ENCODE peak calls at places on chromosomes 13 and 19, in ten cellular contexts. L is spleen; H is left ventricle myocardium inferior; Z is GM23338; S is fibroblast of pulmonary artery; T is cardiac muscle cell; X is neural progenitor cell; D is CD8-positive, alpha-beta T cell; Q is A549; A is tibial nerve. I is an unnamed sample.

GRCh38 chr19:18102916-18103542 is 5.5 kb downstream of the MAST3 start:
- DNase-seq in Q (no peak), X (no peak), S (no peak), D (no peak), L (no peak), T (no peak), Z (no peak), A (no peak), H (no peak), I (no peak)

GRCh38 chr13:38452656-38453055 is 103.0 kb downstream of the UFM1 start:
- DNase-seq in Q (no peak), S (no peak), X (no peak), D (no peak), H (no peak), Z (no peak), A (no peak), T (no peak), L (no peak), I (no peak)

GRCh38 chr13:35139591-35139990 is 197.5 kb downstream of the NBEA start:
- DNase-seq in Z (no peak), X (no peak), A (no peak), T (peak; percentile 66), Q (no peak), D (no peak), H (no peak), L (no peak), S (peak; percentile 77), I (peak; percentile 50)

GRCh38 chr13:50072676-50073075 is 57.4 kb downstream of the KCNRG start:
- DNase-seq in S (no peak), Z (no peak), T (no peak), X (no peak), D (no peak), A (no peak), H (no peak), L (no peak), Q (no peak), I (no peak)

GRCh38 chr13:48478401-48478800 is 54.5 kb downstream of the RCBTB2 start:
- DNase-seq in L (no peak), Z (no peak), D (no peak), T (no peak), Q (no peak), A (no peak), X (no peak), H (no peak), S (no peak), I (peak; percentile 58)

GRCh38 chr19:3463959-3464796 is 16.1 kb downstream of the SMIM24 start:
- DNase-seq in T (no peak), X (no peak), Z (peak; percentile 57), Q (no peak), L (no peak), D (no peak), A (no peak), S (no peak), H (no peak), I (no peak)

GRCh38 chr13:51330741-51331140 is 8.8 kb upstream of the SERPINE3 start:
- DNase-seq in D (no peak), Z (no peak), Q (no peak), S (peak; percentile 70), T (peak; percentile 73), A (no peak), H (no peak), L (no peak), X (no peak), I (peak; percentile 49)

GRCh38 chr19:10797078-10797477 is 38.9 kb downstream of the TMED1 start:
- DNase-seq in Z (no peak), S (no peak), X (no peak), A (no peak), Q (no peak), D (peak; percentile 81), L (no peak), H (no peak), T (no peak), I (no peak)

GRCh38 chr19:30630289-30631034 is 258.3 kb downstream of the ZNF536 start:
- DNase-seq in Z (no peak), Q (no peak), H (no peak), T (no peak), D (no peak), A (no peak), X (no peak), S (no peak), L (no peak), I (no peak)

GRCh38 chr13:31213681-31214289 is 14.0 kb downstream of the B3GLCT start:
- DNase-seq in L (no peak), T (no peak), Q (no peak), Z (no peak), H (no peak), S (no peak), X (no peak), D (no peak), A (no peak), I (no peak)

GRCh38 chr13:114222461-114222968 is 12.2 kb upstream of the CDC16 start:
- DNase-seq in L (no peak), T (peak; percentile 75), Q (no peak), H (no peak), S (peak; percentile 80), X (no peak), D (no peak), Z (no peak), A (no peak), I (no peak)
- H3K4me3 ChIP-seq in L (peak overlapping the region; percentile 24), T (no peak overlapping the region), Q (no peak overlapping the region), H (no peak overlapping the region), S (no peak overlapping the region), X (no peak overlapping the region), D (no peak overlapping the region), Z (no peak overlapping the region), A (no peak overlapping the region), I (no peak overlapping the region)

GRCh38 chr13:23979361-23980159 is 82.3 kb upstream of the C1QTNF9B start:
- DNase-seq in L (peak; percentile 88), S (peak; percentile 94), D (peak; percentile 22), X (peak; percentile 81), H (peak; percentile 80), Q (peak; percentile 4), T (peak; percentile 96), A (peak; percentile 54), Z (peak; percentile 79), I (peak; percentile 82)
- H3K4me3 ChIP-seq in L (peak overlapping the region; percentile 72), S (peak overlapping the region; percentile 85), D (peak overlapping the region; percentile 79), X (peak overlapping the region; percentile 73), H (peak overlapping the region; percentile 72), Q (peak overlapping the region; percentile 40), T (peak overlapping the region; percentile 63), A (peak overlapping the region; percentile 60), Z (peak overlapping the region; percentile 92), I (peak overlapping the region; percentile 85)

DNA sequence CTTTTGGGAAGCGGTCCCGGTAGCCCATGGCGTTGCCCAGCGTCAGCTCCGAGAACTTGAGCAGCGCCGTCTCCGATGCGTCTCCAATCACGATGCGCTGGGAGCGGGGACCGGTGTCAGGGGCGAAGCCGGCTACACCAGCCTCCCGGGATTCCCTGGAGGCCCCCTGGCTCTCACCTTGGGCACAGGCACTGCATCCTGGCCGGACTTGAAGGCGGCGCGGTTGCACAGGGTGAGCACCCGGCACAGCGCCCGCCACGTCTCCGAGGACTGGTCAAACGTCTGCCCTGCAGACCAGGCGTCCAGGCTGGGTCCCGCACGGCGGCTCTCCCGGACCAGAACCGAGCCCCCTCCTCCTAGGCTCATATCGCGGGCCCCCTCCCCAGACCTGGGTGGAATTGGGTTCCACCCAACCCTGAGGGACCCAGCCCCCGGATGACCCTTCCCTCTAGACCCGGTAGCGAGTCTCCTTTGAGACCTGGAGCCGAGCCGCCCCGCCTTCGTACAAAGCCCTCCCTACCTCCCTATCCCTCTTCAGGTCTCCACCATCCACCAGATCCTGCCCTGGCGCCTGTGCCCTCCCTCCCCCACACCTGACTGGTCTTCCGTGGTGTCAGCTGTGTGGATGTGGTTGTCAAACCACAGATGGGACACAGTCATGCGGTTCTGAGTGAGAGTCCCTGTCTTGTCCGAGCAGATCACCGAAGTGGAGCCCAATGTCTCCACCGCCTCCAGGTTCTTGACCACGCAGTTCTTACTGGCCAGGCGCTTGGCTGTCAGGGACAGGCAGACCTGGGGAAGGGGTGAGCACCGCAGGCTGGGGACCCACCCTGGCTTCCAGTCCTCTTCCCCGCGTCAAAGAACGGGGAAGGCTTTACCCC is 4.8 kb downstream of the ATP4A start:
- DNase-seq in Q (no peak), X (no peak), A (no peak), S (no peak), L (peak; percentile 67), Z (no peak), H (no peak), T (no peak), D (no peak), I (no peak)
- H3K4me3 ChIP-seq in Q (peak overlapping the region; percentile 51), X (peak overlapping the region; percentile 54), A (peak overlapping the region; percentile 44), S (peak overlapping the region; percentile 47), L (peak overlapping the region; percentile 67), Z (peak overlapping the region; percentile 79), H (peak overlapping the region; percentile 56), T (peak overlapping the region; percentile 38), D (peak overlapping the region; percentile 39), I (no peak overlapping the region)

GRCh38 chr19:40803857-40804782 is 5.1 kb downstream of the EGLN2 start:
- DNase-seq in S (no peak), H (peak; percentile 64), Q (no peak), L (peak; percentile 90), X (no peak), T (no peak), Z (peak; percentile 56), D (peak; percentile 84), A (no peak), I (no peak)
- H3K4me3 ChIP-seq in S (peak overlapping the region; percentile 53), H (peak overlapping the region; percentile 97), Q (no peak overlapping the region), L (peak overlapping the region; percentile 94), X (no peak overlapping the region), T (no peak overlapping the region), Z (peak overlapping the region; percentile 35), D (peak overlapping the region; percentile 56), A (no peak overlapping the region), I (no peak overlapping the region)

I was measured in fibroblast of mammary gland.